ENCODE peak calls at places on chromosomes 16 and 17, in four cellular contexts. One of them, this sample, is unnamed.
A peak's percentile ranks its signal among the peaks of the same experiment; 100 is the strongest.

GRCh38 chr17:67992541-67993152 is 3.6 kb downstream of the C17orf58 start:
- DNase-seq in K562: no peak
- DNase-seq in HCT116: no peak
- DNase-seq in HepG2: no peak
- DNase-seq in this sample: no peak

GRCh38 chr17:74963656-74964055 is 8.9 kb downstream of the HID1 start:
- DNase-seq in K562: no peak
- DNase-seq in HCT116: no peak
- DNase-seq in HepG2: no peak
- DNase-seq in this sample: no peak

GRCh38 chr17:82238562-82239201 is 9.8 kb downstream of the SLC16A3 start:
- DNase-seq in K562: peak; percentile 85
- DNase-seq in HCT116: no peak
- DNase-seq in HepG2: no peak
- DNase-seq in this sample: no peak

GRCh38 chr17:14298221-14298994 is 2.5 kb upstream of the HS3ST3B1 start:
- DNase-seq in K562: no peak
- DNase-seq in HCT116: no peak
- DNase-seq in HepG2: no peak
- DNase-seq in this sample: no peak

GRCh38 chr16:84357191-84357651 is 11.1 kb upstream of the ATP2C2 start:
- DNase-seq in K562: no peak
- DNase-seq in HCT116: no peak
- DNase-seq in HepG2: no peak
- DNase-seq in this sample: no peak

GRCh38 chr17:65022751-65023421 is 33.7 kb downstream of the GNA13 start:
- DNase-seq in K562: no peak
- DNase-seq in HCT116: peak; percentile 32
- DNase-seq in HepG2: peak; percentile 15
- DNase-seq in this sample: no peak

GRCh38 chr17:35141681-35142466 is at the start of gene NLE1:
- DNase-seq in K562: peak; percentile 88
- DNase-seq in HCT116: peak; percentile 71
- DNase-seq in HepG2: peak; percentile 65
- DNase-seq in this sample: peak; percentile 60

GRCh38 chr16:18983565-18984424 is at the start of gene TMC7:
- DNase-seq in K562: peak; percentile 89
- DNase-seq in HCT116: peak; percentile 80
- DNase-seq in HepG2: peak; percentile 91
- DNase-seq in this sample: peak; percentile 93

GRCh38 chr17:74280093-74280513 is 6.1 kb downstream of the DNAI2 start:
- DNase-seq in K562: no peak
- DNase-seq in HCT116: no peak
- DNase-seq in HepG2: no peak
- DNase-seq in this sample: no peak

GRCh38 chr16:15440852-15441251 is 6.5 kb downstream of the BMERB1 start:
- DNase-seq in K562: no peak
- DNase-seq in HCT116: no peak
- DNase-seq in HepG2: no peak
- DNase-seq in this sample: no peak

GRCh38 chr16:80594756-80595155 is 54.0 kb downstream of the DYNLRB2 start:
- DNase-seq in K562: no peak
- DNase-seq in HCT116: no peak
- DNase-seq in HepG2: no peak
- DNase-seq in this sample: no peak

GRCh38 chr17:81390436-81391214 is 4.6 kb upstream of the BAHCC1 start:
- DNase-seq in K562: no peak
- DNase-seq in HCT116: no peak
- DNase-seq in HepG2: no peak
- DNase-seq in this sample: no peak

GRCh38 chr16:842061-842476 is 41.5 kb upstream of the GNG13 start:
- DNase-seq in K562: peak; percentile 59
- DNase-seq in HCT116: no peak
- DNase-seq in HepG2: no peak
- DNase-seq in this sample: no peak

GRCh38 chr16:49455181-49455990 is 81.8 kb downstream of the C16orf78 start:
- DNase-seq in K562: no peak
- DNase-seq in HCT116: no peak
- DNase-seq in HepG2: no peak
- DNase-seq in this sample: no peak

GRCh38 chr17:81869221-81870154 is 1.6 kb downstream of the ARHGDIA start:
- DNase-seq in K562: peak; percentile 76
- DNase-seq in HCT116: no peak
- DNase-seq in HepG2: no peak
- DNase-seq in this sample: no peak

GRCh38 chr16:73064227-73064995 is 16.5 kb upstream of the ZFHX3 start:
- DNase-seq in K562: peak; percentile 28
- DNase-seq in HCT116: no peak
- DNase-seq in HepG2: no peak
- DNase-seq in this sample: no peak

GRCh38 chr16:11536104-11536866 is 50.4 kb downstream of the LITAF start:
- DNase-seq in K562: no peak
- DNase-seq in HCT116: no peak
- DNase-seq in HepG2: no peak
- DNase-seq in this sample: no peak

GRCh38 chr17:83135692-83136091 is 56.3 kb downstream of the METRNL start:
- DNase-seq in K562: no peak
- DNase-seq in HCT116: no peak
- DNase-seq in HepG2: no peak
- DNase-seq in this sample: no peak

GRCh38 chr16:86679490-86679889 is 101.1 kb downstream of the FOXL1 start:
- DNase-seq in K562: no peak
- DNase-seq in HCT116: no peak
- DNase-seq in HepG2: no peak
- DNase-seq in this sample: no peak

GRCh38 chr16:86680137-86680536 is 101.8 kb downstream of the FOXL1 start:
- DNase-seq in K562: no peak
- DNase-seq in HCT116: no peak
- DNase-seq in HepG2: no peak
- DNase-seq in this sample: no peak

GRCh38 chr16:86680661-86681439 is 102.5 kb downstream of the FOXL1 start:
- DNase-seq in K562: no peak
- DNase-seq in HCT116: no peak
- DNase-seq in HepG2: no peak
- DNase-seq in this sample: no peak

GRCh38 chr16:86682219-86682904 is 104.0 kb downstream of the FOXL1 start:
- DNase-seq in K562: no peak
- DNase-seq in HCT116: no peak
- DNase-seq in HepG2: no peak
- DNase-seq in this sample: no peak

GRCh38 chr16:86681440-86681838 is 103.1 kb downstream of the FOXL1 start:
- DNase-seq in K562: no peak
- DNase-seq in HCT116: no peak
- DNase-seq in HepG2: no peak
- DNase-seq in this sample: no peak
- H3K9ac ChIP-seq in K562: no peak overlapping the region
- H3K9ac ChIP-seq in HCT116: no peak overlapping the region
- H3K9ac ChIP-seq in HepG2: no peak overlapping the region
- H3K9ac ChIP-seq in this sample: no peak overlapping the region

GRCh38 chr17:44398692-44399691 is 9.5 kb upstream of the ITGA2B start:
- DNase-seq in K562: no peak
- DNase-seq in HCT116: no peak
- DNase-seq in HepG2: no peak
- DNase-seq in this sample: no peak

GRCh38 chr17:44400226-44400847 is 10.9 kb upstream of the ITGA2B start:
- DNase-seq in K562: no peak
- DNase-seq in HCT116: peak; percentile 12
- DNase-seq in HepG2: peak; percentile 34
- DNase-seq in this sample: no peak

GRCh38 chr17:44397479-44398440 is 8.3 kb upstream of the ITGA2B start:
- DNase-seq in K562: no peak
- DNase-seq in HCT116: no peak
- DNase-seq in HepG2: no peak
- DNase-seq in this sample: no peak

GRCh38 chr17:44396946-44397345 is 7.5 kb upstream of the ITGA2B start:
- DNase-seq in K562: no peak
- DNase-seq in HCT116: no peak
- DNase-seq in HepG2: no peak
- DNase-seq in this sample: no peak

GRCh38 chr17:44402564-44403172 is 13.2 kb upstream of the ITGA2B start:
- DNase-seq in K562: no peak
- DNase-seq in HCT116: no peak
- DNase-seq in HepG2: no peak
- DNase-seq in this sample: no peak
- TF ChIP-seq ZNF274 in K562: no peak
- TF ChIP-seq ZNF274 in HCT116: no peak
- TF ChIP-seq ZNF274 in HepG2: no peak
- TF ChIP-seq ZNF274 in this sample: no peak

DNA sequence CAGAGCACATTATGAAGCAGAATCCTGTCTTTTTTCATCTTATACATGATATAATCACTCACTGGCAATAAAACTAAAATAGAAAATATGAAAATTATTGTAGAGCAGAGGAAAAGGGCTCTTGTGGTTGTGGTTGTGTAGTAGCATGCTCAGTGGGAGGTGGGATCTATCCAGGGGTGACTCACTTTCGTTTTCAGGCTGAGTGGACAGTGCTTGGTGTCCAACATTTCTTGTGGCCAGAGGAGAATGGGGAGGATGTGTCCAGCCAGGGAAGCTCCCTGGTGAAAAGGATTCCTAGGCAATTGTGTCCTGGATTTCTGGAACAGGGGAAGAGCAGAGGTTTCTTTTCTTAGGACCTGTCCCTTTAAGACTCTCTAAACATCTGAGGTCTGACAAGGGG is 31.9 kb upstream of the CPHXL start:
- DNase-seq in K562: no peak
- DNase-seq in HCT116: no peak
- DNase-seq in HepG2: no peak
- DNase-seq in this sample: no peak
- H3K4me3 ChIP-seq in K562: no peak overlapping the region
- H3K4me3 ChIP-seq in HCT116: no peak overlapping the region
- H3K4me3 ChIP-seq in HepG2: no peak overlapping the region
- H3K4me3 ChIP-seq in this sample: no peak overlapping the region

DNA sequence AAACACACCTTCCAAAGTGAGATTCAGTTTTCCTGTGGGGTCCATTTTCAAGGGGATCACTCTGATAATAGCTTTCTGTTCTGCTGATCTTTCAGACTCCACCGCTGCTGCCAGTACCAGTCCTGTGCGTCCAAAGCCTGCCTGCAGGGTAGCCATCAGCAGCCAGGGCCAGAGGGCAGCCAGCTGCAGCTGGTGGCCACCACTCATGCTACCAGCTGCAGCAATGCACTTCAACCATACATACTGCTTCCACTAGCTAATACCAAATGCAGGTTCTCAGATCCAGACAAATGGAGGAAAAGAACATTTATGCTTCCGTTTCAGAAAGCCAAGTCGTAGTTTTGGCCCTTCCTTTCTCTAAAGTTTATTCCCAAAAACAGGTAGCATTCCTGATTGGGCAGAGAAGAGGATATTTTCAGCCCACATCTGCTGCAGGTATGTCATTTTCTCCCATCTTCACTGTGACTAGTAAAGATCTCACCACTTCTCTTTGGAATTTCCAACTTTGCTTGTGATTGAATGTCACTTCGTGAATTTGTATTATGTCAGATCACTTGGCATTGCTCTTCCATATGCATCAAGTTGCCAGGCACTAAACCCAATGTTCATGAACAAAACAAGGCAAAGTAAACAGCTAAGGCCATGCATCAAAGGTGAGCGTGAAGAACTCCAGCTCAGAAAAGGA is 1.8 kb downstream of the RNF43 start:
- DNase-seq in K562: peak; percentile 24
- DNase-seq in HCT116: no peak
- DNase-seq in HepG2: peak; percentile 74
- DNase-seq in this sample: no peak
- H3K9ac ChIP-seq in K562: peak overlapping the region; percentile 59
- H3K9ac ChIP-seq in HCT116: peak overlapping the region; percentile 80
- H3K9ac ChIP-seq in HepG2: peak overlapping the region; percentile 85
- H3K9ac ChIP-seq in this sample: peak overlapping the region; percentile 61

GRCh38 chr17:6894206-6894528 is 62.6 kb upstream of the TEKT1 start:
- DNase-seq in K562: no peak
- DNase-seq in HCT116: no peak
- DNase-seq in HepG2: no peak
- DNase-seq in this sample: no peak
- TF ChIP-seq ZNF274 in K562: no peak
- TF ChIP-seq ZNF274 in HCT116: no peak
- TF ChIP-seq ZNF274 in HepG2: no peak
- TF ChIP-seq ZNF274 in this sample: no peak

GRCh38 chr17:15999141-15999973 is at the start of the genes TTC19 and ZSWIM7:
- DNase-seq in K562: peak; percentile 95
- DNase-seq in HCT116: peak; percentile 94
- DNase-seq in HepG2: peak; percentile 92
- DNase-seq in this sample: peak; percentile 91

GRCh38 chr17:16001498-16001897 is 1.9 kb downstream of the TTC19 start:
- DNase-seq in K562: no peak
- DNase-seq in HCT116: no peak
- DNase-seq in HepG2: no peak
- DNase-seq in this sample: no peak

GRCh38 chr17:15999974-16000827 is 577 bp downstream of the TTC19 start:
- DNase-seq in K562: no peak
- DNase-seq in HCT116: no peak
- DNase-seq in HepG2: peak; percentile 15
- DNase-seq in this sample: no peak

GRCh38 chr17:15996322-15996721 is 3.2 kb downstream of the ZSWIM7 start:
- DNase-seq in K562: no peak
- DNase-seq in HCT116: no peak
- DNase-seq in HepG2: no peak
- DNase-seq in this sample: no peak

GRCh38 chr17:15998031-15998574 is 1.4 kb downstream of the ZSWIM7 start:
- DNase-seq in K562: no peak
- DNase-seq in HCT116: no peak
- DNase-seq in HepG2: no peak
- DNase-seq in this sample: no peak
- H3K4me3 ChIP-seq in K562: no peak overlapping the region
- H3K4me3 ChIP-seq in HCT116: peak overlapping the region; percentile 94
- H3K4me3 ChIP-seq in HepG2: no peak overlapping the region
- H3K4me3 ChIP-seq in this sample: no peak overlapping the region

DNA sequence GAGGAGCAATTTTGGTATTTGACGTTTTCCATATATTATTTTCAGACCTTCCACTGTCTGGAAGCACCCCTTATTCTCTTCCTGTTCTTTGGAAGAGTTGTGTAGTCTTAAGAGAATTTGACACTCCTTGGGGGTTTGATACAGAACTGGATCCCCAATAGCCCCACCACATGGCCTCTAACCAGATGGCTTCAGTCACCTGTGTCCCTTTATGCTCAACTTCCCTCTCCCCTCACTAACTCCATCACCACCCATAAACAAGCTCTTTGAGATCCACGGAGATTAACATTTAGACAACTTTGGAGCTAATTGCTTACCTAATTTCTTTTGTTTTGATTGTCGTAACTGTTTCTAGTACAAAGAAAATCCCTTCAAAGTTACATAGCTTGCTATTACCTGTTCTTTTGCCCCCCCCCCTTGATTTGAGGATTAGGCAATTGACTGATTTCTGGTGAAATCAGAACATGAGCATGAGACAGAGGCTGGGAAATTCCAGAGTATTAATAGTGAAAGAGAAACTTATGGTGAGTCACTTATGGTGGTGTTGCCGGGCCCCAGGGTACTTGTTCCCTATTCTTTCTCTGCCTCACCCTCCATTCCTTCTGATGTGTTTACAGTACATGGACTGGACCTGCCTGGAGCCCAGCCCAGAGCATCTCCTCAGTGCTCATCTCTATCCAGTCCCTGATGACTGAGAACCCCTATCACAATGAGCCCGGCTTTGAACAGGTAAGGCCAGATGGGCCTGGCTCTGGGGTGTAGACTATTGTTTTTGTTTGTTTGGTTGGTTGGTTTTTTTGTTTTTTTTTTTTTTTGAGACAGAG is 7.5 kb downstream of the UBE2Z start:
- DNase-seq in K562: no peak
- DNase-seq in HCT116: no peak
- DNase-seq in HepG2: no peak
- DNase-seq in this sample: no peak
- H3K9ac ChIP-seq in K562: no peak overlapping the region
- H3K9ac ChIP-seq in HCT116: no peak overlapping the region
- H3K9ac ChIP-seq in HepG2: no peak overlapping the region
- H3K9ac ChIP-seq in this sample: no peak overlapping the region

This sample was measured in NT2/D1.